ENCODE peak calls at places on chromosome 18, in four cellular contexts. I is H1, G is HepG2, K is GM12878. D is an unnamed sample.

GRCh38 chr18:22912835-22913234 is 20.3 kb upstream of the RBBP8 start:
- DNase-seq in I (no peak), G (no peak), K (no peak), D (no peak)

GRCh38 chr18:79826966-79827365 is 29.2 kb downstream of the KCNG2 start:
- DNase-seq in I (no peak), G (no peak), K (no peak), D (no peak)

GRCh38 chr18:71336811-71337210 is 1048.0 kb downstream of the SOCS6 start:
- DNase-seq in I (no peak), G (no peak), K (no peak), D (no peak)

GRCh38 chr18:72652990-72653593 is 109.0 kb upstream of the CBLN2 start:
- DNase-seq in I (peak; percentile 29), G (peak; percentile 48), K (no peak), D (peak; percentile 7)

GRCh38 chr18:8771930-8772329 is 66.6 kb downstream of the MTCL1 start:
- DNase-seq in I (no peak), G (no peak), K (no peak), D (no peak)

GRCh38 chr18:9109523-9109922 is 7.0 kb downstream of the NDUFV2 start:
- DNase-seq in I (no peak), G (no peak), K (no peak), D (no peak)

GRCh38 chr18:6752200-6752873 is 22.8 kb downstream of the ARHGAP28 start:
- DNase-seq in I (peak; percentile 84), G (no peak), K (no peak), D (no peak)

GRCh38 chr18:45951021-45951714 is 16.0 kb downstream of the EPG5 start:
- DNase-seq in I (no peak), G (no peak), K (no peak), D (no peak)

GRCh38 chr18:25896178-25896780 is 194.1 kb downstream of the SS18 start:
- DNase-seq in I (no peak), G (peak; percentile 32), K (no peak), D (peak; percentile 58)

GRCh38 chr18:23337599-23338444 is 115.3 kb upstream of the RIOK3 start:
- DNase-seq in I (no peak), G (peak; percentile 29), K (no peak), D (no peak)

GRCh38 chr18:22088976-22089375 is 80.4 kb upstream of the GATA6 start:
- DNase-seq in I (no peak), G (no peak), K (no peak), D (no peak)

GRCh38 chr18:73663581-73663980 is 484.1 kb downstream of the FBXO15 start:
- DNase-seq in I (no peak), G (no peak), K (no peak), D (no peak)

GRCh38 chr18:398866-399637 is 101.4 kb downstream of the COLEC12 start:
- DNase-seq in I (no peak), G (no peak), K (no peak), D (no peak)

GRCh38 chr18:28792404-28793103 is 615.6 kb upstream of the CDH2 start:
- DNase-seq in I (no peak), G (no peak), K (no peak), D (no peak)

GRCh38 chr18:10536270-10536669 is 10.4 kb downstream of the NAPG start:
- DNase-seq in I (no peak), G (no peak), K (no peak), D (no peak)

GRCh38 chr18:46563317-46563716 is 93.7 kb downstream of the LOXHD1 start:
- DNase-seq in I (peak; percentile 3), G (no peak), K (no peak), D (no peak)

GRCh38 chr18:36655074-36655473 is 173.7 kb downstream of the TPGS2 start:
- DNase-seq in I (no peak), G (no peak), K (no peak), D (no peak)

GRCh38 chr18:11323359-11323819 is 174.0 kb upstream of the PIEZO2 start:
- DNase-seq in I (no peak), G (peak; percentile 15), K (no peak), D (no peak)

GRCh38 chr18:24797987-24798386 is 337.6 kb downstream of the HRH4 start:
- DNase-seq in I (no peak), G (no peak), K (no peak), D (no peak)

GRCh38 chr18:62979172-62979571 is 263.8 kb downstream of the PHLPP1 start:
- DNase-seq in I (no peak), G (no peak), K (no peak), D (no peak)

GRCh38 chr18:5414546-5414945 is 119.0 kb upstream of the ZBTB14 start:
- DNase-seq in I (peak; percentile 17), G (no peak), K (no peak), D (no peak)

GRCh38 chr18:76765649-76766048 is 56.7 kb upstream of the ZNF236 start:
- DNase-seq in I (no peak), G (no peak), K (no peak), D (no peak)

GRCh38 chr18:23250893-23251656 is 115.8 kb downstream of the CABLES1 start:
- DNase-seq in I (no peak), G (no peak), K (no peak), D (no peak)

GRCh38 chr18:12879840-12880531 is 4.1 kb downstream of the PTPN2 start:
- DNase-seq in I (no peak), G (no peak), K (no peak), D (peak; percentile 18)

GRCh38 chr18:29164993-29165599 is 988.2 kb upstream of the CDH2 start:
- DNase-seq in I (no peak), G (peak; percentile 13), K (no peak), D (no peak)

GRCh38 chr18:3916082-3916481 is 466.1 kb downstream of the TGIF1 start:
- DNase-seq in I (no peak), G (no peak), K (no peak), D (peak; percentile 17)

GRCh38 chr18:79899609-79900435 is 51.6 kb downstream of the SLC66A2 start:
- DNase-seq in I (no peak), G (no peak), K (no peak), D (no peak)

GRCh38 chr18:5710235-5710634 is 166.4 kb upstream of the EPB41L3 start:
- DNase-seq in I (no peak), G (no peak), K (no peak), D (no peak)

GRCh38 chr18:42813570-42813969 is 301.9 kb downstream of the RIT2 start:
- DNase-seq in I (no peak), G (no peak), K (no peak), D (no peak)

GRCh38 chr18:65761636-65762310 is 11.0 kb downstream of the CDH7 start:
- DNase-seq in I (no peak), G (no peak), K (no peak), D (no peak)

GRCh38 chr18:45828917-45829811 is 3.7 kb downstream of the SIGLEC15 start:
- DNase-seq in I (no peak), G (no peak), K (no peak), D (peak; percentile 12)

GRCh38 chr18:24677011-24677410 is 216.6 kb downstream of the HRH4 start:
- DNase-seq in I (no peak), G (no peak), K (no peak), D (no peak)

GRCh38 chr18:245282-245847 is 22.5 kb downstream of the THOC1 start:
- DNase-seq in I (no peak), G (no peak), K (no peak), D (no peak)

GRCh38 chr18:74132201-74132600 is 15.4 kb downstream of the FBXO15 start:
- DNase-seq in I (no peak), G (no peak), K (no peak), D (no peak)

GRCh38 chr18:44552706-44553105 is 128.0 kb upstream of the SETBP1 start:
- DNase-seq in I (no peak), G (no peak), K (no peak), D (no peak)

DNA sequence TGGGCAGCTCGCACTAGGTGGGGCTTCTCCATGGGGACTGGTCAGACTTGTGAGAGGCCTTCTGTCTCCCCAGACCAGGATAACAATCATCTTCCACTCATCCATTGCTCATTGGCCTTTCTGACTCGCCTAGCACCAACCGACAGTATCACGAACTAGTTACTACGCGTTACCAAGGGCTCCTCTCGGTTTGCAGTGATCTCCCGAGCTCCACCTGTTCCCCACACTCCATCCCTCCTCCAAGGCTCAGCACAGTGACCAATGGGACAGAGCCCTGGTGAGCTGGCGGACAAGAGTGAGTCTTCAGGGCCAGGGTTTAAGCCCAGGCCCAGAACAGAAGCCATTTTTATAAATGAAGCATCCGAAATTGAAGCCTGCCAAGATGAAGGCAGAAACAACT is 42.8 kb upstream of the SMAD7 start:
- DNase-seq in I (no peak), G (no peak), K (no peak), D (no peak)
- TF ChIP-seq BRCA1 in I (no peak), G (no peak), K (no peak), D (no peak)

GRCh38 chr18:57970356-57971095 is 73.5 kb upstream of the NEDD4L start:
- DNase-seq in I (peak; percentile 3), G (peak; percentile 37), K (no peak), D (peak; percentile 22)
- TF ChIP-seq BRCA1 in I (no peak), G (no peak), K (no peak), D (no peak)

DNA sequence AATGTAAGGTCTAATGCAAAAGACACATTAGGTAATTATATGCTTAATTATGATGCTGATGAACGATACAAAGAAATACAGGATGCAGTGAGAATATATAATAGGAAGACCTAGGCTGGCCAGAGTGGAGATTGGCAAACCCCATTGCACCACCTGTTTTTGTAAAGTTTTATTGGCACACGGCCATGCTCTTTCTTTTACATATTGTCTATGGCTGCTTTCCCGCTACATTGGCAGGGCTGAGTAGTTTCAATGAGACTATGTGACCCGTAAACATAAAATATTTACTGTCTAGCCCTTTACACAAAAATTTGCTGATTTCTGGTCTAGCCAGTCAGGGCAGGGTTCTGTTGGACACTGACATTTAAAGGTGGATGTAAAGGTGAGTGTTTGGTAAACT is 5.4 kb downstream of the SEC11C start:
- DNase-seq in I (no peak), G (no peak), K (no peak), D (no peak)
- TF ChIP-seq BRCA1 in I (no peak), G (no peak), K (no peak), D (no peak)

DNA sequence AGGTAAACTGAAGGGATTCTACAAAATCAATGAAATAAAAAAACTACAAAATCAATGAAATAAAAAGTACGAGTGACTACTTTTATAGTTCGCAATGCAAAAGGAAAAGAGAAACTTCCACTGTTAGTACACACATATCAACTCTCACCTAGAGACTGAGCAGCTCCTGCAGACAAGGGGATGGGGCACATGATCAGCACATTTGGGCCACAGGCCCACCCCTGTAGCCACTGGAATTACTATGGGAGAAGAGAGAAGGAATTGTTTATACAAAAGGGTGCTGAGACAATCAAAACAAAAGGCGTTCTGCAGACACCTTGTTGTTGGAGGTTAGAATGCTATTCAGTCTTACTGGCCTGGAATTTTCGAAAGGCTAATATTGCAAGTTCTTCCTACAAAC is 34.7 kb upstream of the CD226 start:
- DNase-seq in I (no peak), G (no peak), K (no peak), D (no peak)
- TF ChIP-seq BRCA1 in I (no peak), G (no peak), K (no peak), D (no peak)

GRCh38 chr18:33805592-33805991 is 227.6 kb downstream of the ASXL3 start:
- DNase-seq in I (no peak), G (no peak), K (no peak), D (no peak)

GRCh38 chr18:33804258-33804657 is 226.2 kb downstream of the ASXL3 start:
- DNase-seq in I (no peak), G (no peak), K (no peak), D (peak; percentile 2)

GRCh38 chr18:33802955-33803354 is 224.9 kb downstream of the ASXL3 start:
- DNase-seq in I (no peak), G (no peak), K (no peak), D (no peak)
- TF ChIP-seq BRCA1 in I (no peak), G (no peak), K (no peak), D (no peak)

GRCh38 chr18:48996901-48997463 is 46.2 kb upstream of the SMAD7 start:
- DNase-seq in I (no peak), G (peak; percentile 47), K (no peak), D (no peak)
- TF ChIP-seq BRCA1 in I (no peak), G (no peak), K (no peak), D (no peak)

D was measured in K562.